ENCODE peak calls at places on chromosomes 6 and 20, in seven cellular contexts. One of them, this sample, is unnamed.

GRCh38 chr6:41315943-41316342 is 19.5 kb upstream of the NCR2 start:
- DNase-seq in HCT116: no peak
- DNase-seq in gastrocnemius medialis: no peak
- DNase-seq in A549: no peak
- DNase-seq in tibial artery: no peak
- DNase-seq in neural progenitor cell: no peak
- DNase-seq in aorta: no peak
- DNase-seq in this sample: no peak

GRCh38 chr20:33554914-33555420 is 65.1 kb downstream of the CBFA2T2 start:
- DNase-seq in HCT116: peak
- DNase-seq in gastrocnemius medialis: no peak
- DNase-seq in A549: peak
- DNase-seq in tibial artery: no peak
- DNase-seq in neural progenitor cell: peak
- DNase-seq in aorta: no peak
- DNase-seq in this sample: no peak

GRCh38 chr6:27720607-27721580 is 191.3 kb downstream of the OR2B2 start:
- DNase-seq in HCT116: peak
- DNase-seq in gastrocnemius medialis: no peak
- DNase-seq in A549: peak
- DNase-seq in tibial artery: no peak
- DNase-seq in neural progenitor cell: peak
- DNase-seq in aorta: no peak
- DNase-seq in this sample: peak

GRCh38 chr6:25307805-25308494 is 28.8 kb downstream of the CARMIL1 start:
- DNase-seq in HCT116: no peak
- DNase-seq in gastrocnemius medialis: no peak
- DNase-seq in A549: no peak
- DNase-seq in tibial artery: no peak
- DNase-seq in neural progenitor cell: no peak
- DNase-seq in aorta: no peak
- DNase-seq in this sample: no peak

GRCh38 chr20:46204594-46205205 is 86.6 kb downstream of the CD40 start:
- DNase-seq in HCT116: no peak
- DNase-seq in gastrocnemius medialis: no peak
- DNase-seq in A549: no peak
- DNase-seq in tibial artery: no peak
- DNase-seq in neural progenitor cell: no peak
- DNase-seq in aorta: no peak
- DNase-seq in this sample: no peak

GRCh38 chr6:7106752-7107577 is 796 bp upstream of the RREB1 start:
- DNase-seq in HCT116: no peak
- DNase-seq in gastrocnemius medialis: peak
- DNase-seq in A549: peak
- DNase-seq in tibial artery: peak
- DNase-seq in neural progenitor cell: peak
- DNase-seq in aorta: peak
- DNase-seq in this sample: no peak

GRCh38 chr6:38639498-38640215 is at the start of gene BTBD9:
- DNase-seq in HCT116: peak
- DNase-seq in gastrocnemius medialis: peak
- DNase-seq in A549: peak
- DNase-seq in tibial artery: peak
- DNase-seq in neural progenitor cell: peak
- DNase-seq in aorta: peak
- DNase-seq in this sample: peak

GRCh38 chr6:100175814-100176275 is 181.8 kb upstream of the MCHR2 start:
- DNase-seq in HCT116: no peak
- DNase-seq in gastrocnemius medialis: no peak
- DNase-seq in A549: peak
- DNase-seq in tibial artery: no peak
- DNase-seq in neural progenitor cell: no peak
- DNase-seq in aorta: no peak
- DNase-seq in this sample: no peak

GRCh38 chr6:149454405-149454848 is 30.4 kb downstream of the ZC3H12D start:
- DNase-seq in HCT116: no peak
- DNase-seq in gastrocnemius medialis: peak
- DNase-seq in A549: no peak
- DNase-seq in tibial artery: peak
- DNase-seq in neural progenitor cell: no peak
- DNase-seq in aorta: peak
- DNase-seq in this sample: no peak

GRCh38 chr20:48066256-48066655 is 281.0 kb upstream of the SULF2 start:
- DNase-seq in HCT116: no peak
- DNase-seq in gastrocnemius medialis: no peak
- DNase-seq in A549: peak
- DNase-seq in tibial artery: no peak
- DNase-seq in neural progenitor cell: no peak
- DNase-seq in aorta: no peak
- DNase-seq in this sample: no peak

GRCh38 chr6:152566040-152566875 is 70.9 kb downstream of the SYNE1 start:
- DNase-seq in HCT116: no peak
- DNase-seq in gastrocnemius medialis: no peak
- DNase-seq in A549: no peak
- DNase-seq in tibial artery: no peak
- DNase-seq in neural progenitor cell: no peak
- DNase-seq in aorta: no peak
- DNase-seq in this sample: no peak

GRCh38 chr20:9068232-9068781 is 580 bp upstream of the PLCB4 start:
- DNase-seq in HCT116: no peak
- DNase-seq in gastrocnemius medialis: no peak
- DNase-seq in A549: peak
- DNase-seq in tibial artery: no peak
- DNase-seq in neural progenitor cell: peak
- DNase-seq in aorta: peak
- DNase-seq in this sample: no peak

GRCh38 chr6:116008470-116009229 is 52.0 kb downstream of the FRK start:
- DNase-seq in HCT116: peak
- DNase-seq in gastrocnemius medialis: no peak
- DNase-seq in A549: peak
- DNase-seq in tibial artery: no peak
- DNase-seq in neural progenitor cell: no peak
- DNase-seq in aorta: no peak
- DNase-seq in this sample: no peak

GRCh38 chr20:60381643-60382400 is 423.6 kb downstream of the CDH26 start:
- DNase-seq in HCT116: no peak
- DNase-seq in gastrocnemius medialis: no peak
- DNase-seq in A549: no peak
- DNase-seq in tibial artery: no peak
- DNase-seq in neural progenitor cell: no peak
- DNase-seq in aorta: no peak
- DNase-seq in this sample: no peak

GRCh38 chr6:138986578-138986977 is 1.5 kb downstream of the REPS1 start:
- DNase-seq in HCT116: no peak
- DNase-seq in gastrocnemius medialis: no peak
- DNase-seq in A549: no peak
- DNase-seq in tibial artery: no peak
- DNase-seq in neural progenitor cell: no peak
- DNase-seq in aorta: no peak
- DNase-seq in this sample: no peak

GRCh38 chr20:4234128-4234527 is 218.8 kb upstream of the RNF24 start:
- DNase-seq in HCT116: no peak
- DNase-seq in gastrocnemius medialis: no peak
- DNase-seq in A549: peak
- DNase-seq in tibial artery: peak
- DNase-seq in neural progenitor cell: no peak
- DNase-seq in aorta: peak
- DNase-seq in this sample: no peak

GRCh38 chr6:45478235-45478634 is 100.5 kb upstream of the SUPT3H start:
- DNase-seq in HCT116: no peak
- DNase-seq in gastrocnemius medialis: no peak
- DNase-seq in A549: no peak
- DNase-seq in tibial artery: no peak
- DNase-seq in neural progenitor cell: no peak
- DNase-seq in aorta: no peak
- DNase-seq in this sample: no peak

GRCh38 chr6:100001915-100002388 is 7.9 kb upstream of the MCHR2 start:
- DNase-seq in HCT116: peak
- DNase-seq in gastrocnemius medialis: no peak
- DNase-seq in A549: peak
- DNase-seq in tibial artery: peak
- DNase-seq in neural progenitor cell: peak
- DNase-seq in aorta: no peak
- DNase-seq in this sample: no peak

GRCh38 chr6:4225207-4225872 is 90.0 kb upstream of the ECI2 start:
- DNase-seq in HCT116: no peak
- DNase-seq in gastrocnemius medialis: no peak
- DNase-seq in A549: no peak
- DNase-seq in tibial artery: no peak
- DNase-seq in neural progenitor cell: peak
- DNase-seq in aorta: no peak
- DNase-seq in this sample: no peak

DNA sequence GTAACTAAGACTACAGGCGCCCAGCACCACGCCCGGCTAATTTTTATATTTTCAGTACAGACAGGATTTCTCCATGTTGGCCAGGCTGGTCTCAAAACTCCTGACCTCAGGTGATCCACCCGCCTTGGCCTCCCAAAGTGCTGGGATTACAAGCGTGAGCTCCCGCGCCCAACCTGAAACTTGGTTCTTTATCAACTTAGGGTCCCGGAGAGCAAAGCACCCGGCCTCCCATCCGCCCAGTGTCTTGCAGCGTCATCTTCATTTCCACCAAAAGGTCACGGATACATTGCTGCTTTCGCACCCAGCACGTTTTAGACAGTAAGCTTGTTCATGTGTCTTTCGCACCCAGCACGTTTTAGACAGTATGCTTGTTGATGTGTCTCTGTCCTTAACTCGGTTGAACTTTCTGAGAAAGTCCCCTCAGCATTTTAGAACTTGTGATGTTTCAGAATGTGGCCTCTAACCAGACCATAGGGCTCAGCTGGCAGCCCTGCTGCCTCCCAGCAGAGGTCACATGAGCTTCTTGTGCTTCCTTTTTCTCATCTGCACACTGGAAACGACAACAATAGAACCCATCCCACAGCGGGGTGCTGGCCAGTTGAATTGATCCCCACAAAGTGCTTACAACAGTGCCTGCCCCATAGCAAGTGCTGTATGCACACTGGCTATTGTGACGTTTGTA is 48.8 kb downstream of the PRR18 start:
- DNase-seq in HCT116: no peak
- DNase-seq in gastrocnemius medialis: peak
- DNase-seq in A549: no peak
- DNase-seq in tibial artery: peak
- DNase-seq in neural progenitor cell: peak
- DNase-seq in aorta: no peak
- DNase-seq in this sample: no peak
- H3K27ac ChIP-seq in HCT116: no peak
- H3K27ac ChIP-seq in gastrocnemius medialis: no peak
- H3K27ac ChIP-seq in A549: no peak
- H3K27ac ChIP-seq in tibial artery: no peak
- H3K27ac ChIP-seq in neural progenitor cell: no peak
- H3K27ac ChIP-seq in aorta: no peak
- H3K27ac ChIP-seq in this sample: no peak

GRCh38 chr6:17492350-17492749 is 99.0 kb downstream of the CAP2 start:
- DNase-seq in HCT116: no peak
- DNase-seq in gastrocnemius medialis: no peak
- DNase-seq in A549: no peak
- DNase-seq in tibial artery: no peak
- DNase-seq in neural progenitor cell: no peak
- DNase-seq in aorta: no peak
- DNase-seq in this sample: no peak
- H3K27ac ChIP-seq in HCT116: no peak
- H3K27ac ChIP-seq in gastrocnemius medialis: peak
- H3K27ac ChIP-seq in A549: peak
- H3K27ac ChIP-seq in tibial artery: peak
- H3K27ac ChIP-seq in neural progenitor cell: no peak
- H3K27ac ChIP-seq in aorta: no peak
- H3K27ac ChIP-seq in this sample: no peak

GRCh38 chr20:21514553-21515251 is 838 bp upstream of the NKX2-2 start:
- DNase-seq in HCT116: no peak
- DNase-seq in gastrocnemius medialis: no peak
- DNase-seq in A549: no peak
- DNase-seq in tibial artery: no peak
- DNase-seq in neural progenitor cell: peak
- DNase-seq in aorta: no peak
- DNase-seq in this sample: no peak

GRCh38 chr20:21516861-21517565 is 3.1 kb upstream of the NKX2-2 start:
- DNase-seq in HCT116: no peak
- DNase-seq in gastrocnemius medialis: no peak
- DNase-seq in A549: no peak
- DNase-seq in tibial artery: no peak
- DNase-seq in neural progenitor cell: peak
- DNase-seq in aorta: no peak
- DNase-seq in this sample: no peak

GRCh38 chr20:21513881-21514540 is at the start of gene NKX2-2:
- DNase-seq in HCT116: no peak
- DNase-seq in gastrocnemius medialis: no peak
- DNase-seq in A549: no peak
- DNase-seq in tibial artery: no peak
- DNase-seq in neural progenitor cell: peak
- DNase-seq in aorta: no peak
- DNase-seq in this sample: no peak

GRCh38 chr20:21516180-21516567 is 2.3 kb upstream of the NKX2-2 start:
- DNase-seq in HCT116: no peak
- DNase-seq in gastrocnemius medialis: no peak
- DNase-seq in A549: no peak
- DNase-seq in tibial artery: no peak
- DNase-seq in neural progenitor cell: peak
- DNase-seq in aorta: no peak
- DNase-seq in this sample: no peak

GRCh38 chr20:21515300-21516179 is 1.7 kb upstream of the NKX2-2 start:
- DNase-seq in HCT116: no peak
- DNase-seq in gastrocnemius medialis: no peak
- DNase-seq in A549: no peak
- DNase-seq in tibial artery: no peak
- DNase-seq in neural progenitor cell: peak
- DNase-seq in aorta: no peak
- DNase-seq in this sample: no peak
- H3K27ac ChIP-seq in HCT116: no peak
- H3K27ac ChIP-seq in gastrocnemius medialis: no peak
- H3K27ac ChIP-seq in A549: no peak
- H3K27ac ChIP-seq in tibial artery: no peak
- H3K27ac ChIP-seq in neural progenitor cell: no peak
- H3K27ac ChIP-seq in aorta: no peak
- H3K27ac ChIP-seq in this sample: no peak

DNA sequence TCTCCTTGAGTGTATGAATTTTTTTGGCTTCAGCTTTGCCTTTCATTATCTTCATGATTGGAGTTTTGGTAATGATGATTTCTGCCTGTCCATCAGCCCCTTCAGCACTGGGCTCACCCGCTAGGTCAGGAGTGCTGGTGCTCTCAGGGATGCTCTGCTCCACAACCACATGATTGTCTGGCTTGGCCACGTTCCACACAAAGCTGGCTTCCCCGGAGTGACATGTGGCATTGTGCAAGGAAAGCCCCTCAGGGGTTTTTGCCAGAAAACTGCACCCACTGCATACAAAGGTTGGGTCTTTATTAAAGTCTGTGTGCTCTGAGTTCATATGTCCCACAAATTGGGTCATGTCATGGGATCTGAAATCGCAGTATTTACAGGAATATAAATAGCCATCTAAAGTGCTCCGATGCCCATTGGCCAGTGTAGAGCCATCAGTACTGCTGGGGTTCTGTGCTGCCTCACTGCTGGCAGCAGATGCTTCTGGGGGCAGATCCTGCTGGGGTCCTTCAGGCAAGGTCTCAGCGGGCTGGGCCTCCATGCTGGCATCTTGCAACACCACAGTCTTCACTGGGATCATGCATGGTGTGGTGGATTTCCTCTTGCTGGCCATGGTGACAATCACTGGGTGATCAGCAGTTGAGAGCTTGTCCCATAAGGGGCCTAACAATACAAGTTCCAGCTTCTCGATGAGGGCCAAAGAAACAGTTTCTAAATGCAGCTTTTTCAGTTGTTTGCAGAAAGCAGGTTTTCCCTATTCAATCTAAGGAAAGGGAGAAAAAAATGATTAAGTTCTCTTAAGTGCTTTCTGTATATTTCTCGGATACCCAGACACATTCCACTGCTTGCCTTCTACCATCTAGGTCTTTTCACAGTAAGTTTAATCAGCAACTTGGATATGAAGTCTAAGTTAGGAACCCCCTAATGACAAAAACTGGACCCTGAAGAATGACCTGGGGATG is 67.2 kb downstream of the PLCG1 start:
- DNase-seq in HCT116: no peak
- DNase-seq in gastrocnemius medialis: no peak
- DNase-seq in A549: no peak
- DNase-seq in tibial artery: no peak
- DNase-seq in neural progenitor cell: no peak
- DNase-seq in aorta: no peak
- DNase-seq in this sample: no peak
- H3K27ac ChIP-seq in HCT116: no peak
- H3K27ac ChIP-seq in gastrocnemius medialis: no peak
- H3K27ac ChIP-seq in A549: no peak
- H3K27ac ChIP-seq in tibial artery: no peak
- H3K27ac ChIP-seq in neural progenitor cell: no peak
- H3K27ac ChIP-seq in aorta: no peak
- H3K27ac ChIP-seq in this sample: no peak

This sample was measured in iPS DF 6.9.